ENCODE peak calls at places on chromosomes 2 and 18, in eight cellular contexts. A is left ventricle myocardium superior; U is pancreas; K is IMR-90; O is lower lobe of right lung; S is activated B cell treated with CpG ODN at 0.5 μM for 24 hours; H is CD4-positive, CD25-positive, alpha-beta regulatory T cell; L is aorta. Z is an unnamed sample.

GRCh38 chr2:8659735-8660492 is 21.9 kb upstream of the ID2 start:
- ATAC-seq in H (no peak), S (no peak), L (no peak), K (no peak), O (no peak), U (no peak), A (peak), Z (no peak)

GRCh38 chr18:34773961-34774754 is 64.1 kb downstream of the DTNA start:
- ATAC-seq in S (no peak), U (peak), A (peak), L (peak), H (no peak), K (no peak), O (peak), Z (no peak)

GRCh38 chr2:110115291-110116032 is at the start of gene MALL:
- ATAC-seq in H (no peak), A (peak), L (peak), S (no peak), O (peak), U (peak), K (peak), Z (no peak)

GRCh38 chr2:180733330-180733729 is 247.1 kb upstream of the UBE2E3 start:
- ATAC-seq in S (no peak), A (no peak), H (no peak), O (no peak), U (no peak), K (no peak), L (no peak), Z (no peak)

GRCh38 chr2:45591073-45591472 is 20.0 kb downstream of the SRBD1 start:
- ATAC-seq in S (no peak), H (no peak), U (no peak), O (no peak), A (no peak), K (no peak), L (no peak), Z (no peak)

GRCh38 chr2:195414479-195414878 is 242.5 kb upstream of the SLC39A10 start:
- ATAC-seq in S (no peak), A (no peak), K (no peak), O (no peak), U (no peak), H (no peak), L (no peak), Z (no peak)

GRCh38 chr2:10034333-10035052 is 8.9 kb upstream of the KLF11 start:
- ATAC-seq in U (no peak), L (no peak), H (no peak), A (no peak), O (no peak), S (no peak), K (no peak), Z (no peak)

GRCh38 chr2:1480671-1481076 is 67.4 kb downstream of the TPO start:
- ATAC-seq in H (no peak), O (peak), L (peak), A (no peak), K (no peak), S (no peak), U (no peak), Z (no peak)

GRCh38 chr2:160458718-160459453 is 34.7 kb downstream of the RBMS1 start:
- ATAC-seq in O (no peak), K (peak), A (no peak), L (no peak), S (no peak), H (no peak), U (no peak), Z (no peak)

GRCh38 chr2:667332-668000 is 9.7 kb downstream of the TMEM18 start:
- ATAC-seq in U (peak), S (peak), H (peak), K (peak), O (no peak), A (peak), L (no peak), Z (peak)

GRCh38 chr2:206305523-206306245 is 31.2 kb downstream of the ZDBF2 start:
- ATAC-seq in A (no peak), H (no peak), O (no peak), L (no peak), U (no peak), K (no peak), S (no peak), Z (no peak)

GRCh38 chr2:121071058-121071504 is 213.9 kb downstream of the TFCP2L1 start:
- ATAC-seq in L (peak), K (peak), A (peak), O (peak), U (peak), S (no peak), H (no peak), Z (peak)

GRCh38 chr2:12495247-12495868 is 221.4 kb upstream of the TRIB2 start:
- ATAC-seq in K (no peak), O (no peak), L (no peak), A (no peak), H (peak), U (no peak), S (no peak), Z (peak)

GRCh38 chr2:72629062-72629461 is 196.8 kb downstream of the EXOC6B start:
- ATAC-seq in S (no peak), L (no peak), A (peak), U (no peak), K (peak), H (no peak), O (no peak), Z (no peak)

Z was measured in activated T-helper 17 cell treated with anti-CD3 and anti-CD28 coated beads, Interleukin-2, amount 50 U/mL, for 72 hours.